ENCODE peak calls at places on chromosomes 3 and 15, in seven cellular contexts. I is HCT116, U is endothelial cell of umbilical vein, R is body of pancreas, P is stomach, Z is adrenal gland, N is right lobe of liver. Q is an unnamed sample.

GRCh38 chr3:108202834-108203233 is 19.4 kb downstream of the IFT57 start:
- DNase-seq in I (no peak), U (no peak), R (peak; percentile 26), P (no peak), Z (no peak), N (no peak), Q (no peak)

GRCh38 chr15:58340176-58340575 is 91.6 kb upstream of the LIPC start:
- DNase-seq in I (no peak), U (no peak), R (no peak), P (no peak), Z (no peak), N (no peak), Q (no peak)

GRCh38 chr3:72991522-72991921 is 5.1 kb upstream of the PPP4R2 start:
- DNase-seq in I (no peak), U (no peak), R (no peak), P (no peak), Z (no peak), N (no peak), Q (no peak)

GRCh38 chr15:47718474-47719440 is 1.5 kb downstream of the SEMA6D start:
- DNase-seq in I (no peak), U (peak; percentile 62), R (peak; percentile 25), P (no peak), Z (no peak), N (no peak), Q (no peak)

GRCh38 chr3:4394048-4394447 is 73.0 kb downstream of the SUMF1 start:
- DNase-seq in I (no peak), U (peak; percentile 84), R (no peak), P (no peak), Z (no peak), N (no peak), Q (no peak)

GRCh38 chr3:54020436-54020835 is 101.9 kb upstream of the CACNA2D3 start:
- DNase-seq in I (no peak), U (no peak), R (no peak), P (no peak), Z (no peak), N (no peak), Q (no peak)

GRCh38 chr15:67049351-67050044 is 15.9 kb upstream of the SMAD3 start:
- DNase-seq in I (no peak), U (peak; percentile 36), R (no peak), P (no peak), Z (no peak), N (no peak), Q (no peak)

GRCh38 chr15:48609486-48609885 is 36.0 kb downstream of the FBN1 start:
- DNase-seq in I (no peak), U (no peak), R (no peak), P (no peak), Z (no peak), N (no peak), Q (no peak)

GRCh38 chr3:25176999-25177398 is 251.1 kb upstream of the RARB start:
- DNase-seq in I (no peak), U (no peak), R (no peak), P (no peak), Z (no peak), N (no peak), Q (no peak)

GRCh38 chr3:69764861-69765260 is 25.6 kb downstream of the MITF start:
- DNase-seq in I (no peak), U (no peak), R (no peak), P (no peak), Z (no peak), N (no peak), Q (no peak)

GRCh38 chr15:52727825-52728224 is 48.6 kb upstream of the ATOSA start:
- DNase-seq in I (no peak), U (peak; percentile 61), R (no peak), P (no peak), Z (no peak), N (no peak), Q (no peak)

GRCh38 chr3:66066963-66067617 is 28.4 kb upstream of the MAGI1 start:
- DNase-seq in I (no peak), U (no peak), R (no peak), P (no peak), Z (no peak), N (no peak), Q (no peak)

GRCh38 chr3:40975711-40976121 is 223.6 kb upstream of the CTNNB1 start:
- DNase-seq in I (no peak), U (peak; percentile 99), R (no peak), P (no peak), Z (no peak), N (no peak), Q (no peak)

GRCh38 chr3:172046268-172046915 is 7.0 kb downstream of the FNDC3B start:
- DNase-seq in I (no peak), U (no peak), R (no peak), P (no peak), Z (no peak), N (no peak), Q (no peak)

GRCh38 chr3:124520970-124521369 is 209.3 kb upstream of the UMPS start:
- DNase-seq in I (no peak), U (no peak), R (no peak), P (no peak), Z (no peak), N (no peak), Q (no peak)

GRCh38 chr15:59998256-59999063 is 5.7 kb upstream of the FOXB1 start:
- DNase-seq in I (no peak), U (no peak), R (no peak), P (no peak), Z (no peak), N (no peak), Q (no peak)

GRCh38 chr3:46664971-46665762 is 28.3 kb downstream of the ALS2CL start:
- DNase-seq in I (no peak), U (no peak), R (no peak), P (peak; percentile 21), Z (peak; percentile 0), N (peak; percentile 37), Q (peak; percentile 70)

GRCh38 chr3:13019243-13019701 is 54.0 kb downstream of the IQSEC1 start:
- DNase-seq in I (no peak), U (no peak), R (no peak), P (no peak), Z (peak; percentile 93), N (peak; percentile 59), Q (no peak)

GRCh38 chr3:105891101-105891500 is 22.3 kb upstream of the CBLB start:
- DNase-seq in I (no peak), U (no peak), R (no peak), P (no peak), Z (no peak), N (no peak), Q (no peak)

GRCh38 chr3:11591006-11591360 is 52.7 kb downstream of the VGLL4 start:
- DNase-seq in I (no peak), U (no peak), R (no peak), P (no peak), Z (no peak), N (no peak), Q (no peak)

DNA sequence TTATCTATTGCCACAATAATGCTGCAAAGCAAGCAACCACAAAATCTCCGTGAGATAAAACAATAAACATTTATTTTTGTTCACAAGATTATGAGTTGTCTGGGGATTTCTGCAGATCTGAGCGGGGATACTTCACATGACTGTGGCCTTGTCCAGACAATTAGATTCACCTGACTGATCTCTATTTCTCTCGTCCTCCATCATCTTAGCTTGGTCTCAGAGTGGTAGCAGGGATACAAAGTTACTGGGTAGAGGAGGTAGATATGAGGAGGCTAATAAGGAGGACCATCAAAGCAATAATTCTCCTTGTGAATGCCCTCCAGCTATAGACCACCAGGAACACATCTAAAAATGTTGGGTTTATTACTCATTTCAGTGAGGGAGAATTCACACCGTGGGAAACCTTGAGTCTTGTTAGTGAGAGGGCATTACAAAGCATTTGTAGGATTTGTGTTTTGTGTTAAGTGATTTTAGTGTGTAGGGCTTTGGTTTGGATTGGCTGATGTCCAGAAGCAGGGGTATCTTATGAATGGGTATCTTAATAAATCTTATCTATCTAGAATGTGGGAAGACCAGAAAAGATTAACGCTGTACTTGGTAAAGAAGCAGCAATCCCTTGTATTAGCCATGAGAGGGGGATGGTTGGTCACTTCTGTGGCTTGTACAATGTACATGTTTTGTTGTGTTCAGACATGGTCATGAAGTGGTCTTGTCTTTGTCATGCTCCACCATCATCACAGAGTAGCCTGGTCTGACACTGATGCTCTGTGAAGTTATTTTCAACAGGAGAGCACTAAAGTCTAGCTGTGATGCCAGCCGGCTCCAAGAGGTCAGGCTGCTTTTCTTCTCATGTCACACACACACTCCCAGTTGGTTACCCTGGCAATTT is 287.6 kb upstream of the STT3B start:
- DNase-seq in I (no peak), U (no peak), R (no peak), P (no peak), Z (no peak), N (no peak), Q (no peak)
- H3K4me3 ChIP-seq in I (no peak overlapping the region), U (no peak overlapping the region), R (no peak overlapping the region), P (no peak overlapping the region), Z (no peak overlapping the region), N (no peak overlapping the region), Q (no peak overlapping the region)

GRCh38 chr3:10511809-10512494 is 6.6 kb upstream of the ATP2B2 start:
- DNase-seq in I (no peak), U (no peak), R (no peak), P (no peak), Z (no peak), N (no peak), Q (no peak)
- TF ChIP-seq POLR2A in I (no peak), U (no peak), R (no peak), P (no peak), Z (no peak), N (no peak), Q (no peak)

GRCh38 chr3:49680493-49681231 is 6.5 kb downstream of the APEH start:
- DNase-seq in I (no peak), U (no peak), R (no peak), P (no peak), Z (peak; percentile 68), N (no peak), Q (no peak)
- TF ChIP-seq CTCF in I (no peak), U (no peak), R (no peak), P (no peak), Z (no peak), N (no peak), Q (no peak)

DNA sequence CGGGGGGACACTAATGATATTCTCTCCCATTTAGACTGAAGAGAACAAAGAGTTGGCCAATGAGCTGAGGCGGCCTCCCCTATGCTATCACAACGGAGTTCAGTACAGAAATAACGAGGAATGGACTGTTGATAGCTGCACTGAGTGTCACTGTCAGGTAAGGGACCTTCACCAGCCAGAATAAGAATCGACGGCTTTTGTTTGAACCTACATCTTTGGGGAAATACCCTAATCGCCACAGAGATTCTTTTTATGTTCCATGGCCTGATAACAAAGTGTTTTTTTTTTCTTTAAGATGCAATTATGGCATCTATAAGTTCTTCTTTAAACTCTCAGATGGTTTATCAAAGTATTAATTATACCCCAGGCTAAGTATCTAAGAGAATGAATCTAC is 3.4 kb downstream of the THBS1 start:
- DNase-seq in I (no peak), U (no peak), R (no peak), P (no peak), Z (no peak), N (no peak), Q (no peak)
- H3K4me3 ChIP-seq in I (no peak overlapping the region), U (peak overlapping the region; percentile 98), R (no peak overlapping the region), P (peak overlapping the region; percentile 76), Z (no peak overlapping the region), N (peak overlapping the region; percentile 53), Q (no peak overlapping the region)

DNA sequence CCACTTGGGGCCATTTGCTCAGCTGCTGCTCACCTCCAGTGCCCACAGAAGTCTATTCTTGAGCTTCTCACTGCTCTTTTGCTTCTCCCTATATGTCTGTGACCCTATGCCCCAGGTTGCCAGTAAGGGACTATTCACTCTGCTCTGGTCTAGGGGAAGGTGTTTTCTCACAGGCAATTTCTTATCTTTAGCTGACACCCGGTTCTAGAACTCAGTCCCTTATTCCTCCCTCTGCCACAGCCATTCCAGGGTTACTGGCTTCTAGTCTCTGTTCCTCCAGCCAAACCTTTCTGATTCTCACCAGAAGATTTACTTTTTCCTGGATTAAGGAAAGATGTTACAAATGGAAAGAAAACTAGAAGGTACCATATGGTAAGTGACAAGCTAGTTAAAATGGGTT is 574.0 kb downstream of the NTRK3 start:
- DNase-seq in I (no peak), U (no peak), R (no peak), P (no peak), Z (no peak), N (no peak), Q (no peak)
- TF ChIP-seq POLR2A in I (no peak), U (no peak), R (no peak), P (no peak), Z (no peak), N (no peak), Q (no peak)

Q was measured in lower leg skin.